ENCODE peak calls at places on chromosomes 5 and 9, in seven cellular contexts. F is aorta, Z is stomach, I is right lobe of liver, X is tibial artery, M is colonic mucosa, K is iPS DF 6.9. Y is an unnamed sample.

GRCh38 chr5:1962619-1963355 is 80.1 kb upstream of the IRX4 start:
- DNase-seq in F (no peak), Z (no peak), I (no peak), X (no peak), M (no peak), K (no peak), Y (no peak)

GRCh38 chr5:124979174-124979573 is 232.7 kb upstream of the ZNF608 start:
- DNase-seq in F (no peak), Z (no peak), I (no peak), X (no peak), M (no peak), K (no peak), Y (peak; percentile 72)

GRCh38 chr5:160629007-160629402 is 207.3 kb downstream of the PTTG1 start:
- DNase-seq in F (no peak), Z (no peak), I (no peak), X (no peak), M (peak; percentile 46), K (no peak), Y (no peak)

GRCh38 chr5:113147088-113147487 is 170.5 kb downstream of the DCP2 start:
- DNase-seq in F (no peak), Z (no peak), I (no peak), X (no peak), M (no peak), K (no peak), Y (no peak)

GRCh38 chr9:81971727-81972126 is 16.8 kb upstream of the SPATA31D1 start:
- DNase-seq in F (no peak), Z (no peak), I (no peak), X (no peak), M (no peak), K (no peak), Y (no peak)

GRCh38 chr5:59207416-59207815 is 624.5 kb downstream of the RAB3C start:
- DNase-seq in F (no peak), Z (no peak), I (no peak), X (no peak), M (no peak), K (no peak), Y (no peak)

GRCh38 chr9:112809351-112809848 is 58.8 kb downstream of the SNX30 start:
- DNase-seq in F (no peak), Z (no peak), I (no peak), X (no peak), M (no peak), K (no peak), Y (no peak)

GRCh38 chr9:121753802-121754654 is 102.6 kb downstream of the DAB2IP start:
- DNase-seq in F (no peak), Z (no peak), I (no peak), X (no peak), M (no peak), K (no peak), Y (no peak)

GRCh38 chr5:100260968-100261367 is 274.2 kb upstream of the FAM174A start:
- DNase-seq in F (no peak), Z (no peak), I (no peak), X (no peak), M (no peak), K (no peak), Y (no peak)

GRCh38 chr9:88742483-88742882 is 207.5 kb downstream of the NXNL2 start:
- DNase-seq in F (peak; percentile 63), Z (no peak), I (no peak), X (peak; percentile 71), M (no peak), K (no peak), Y (no peak)

GRCh38 chr5:141371572-141372475 is 1.8 kb downstream of the PCDHGB3 start:
- DNase-seq in F (no peak), Z (no peak), I (no peak), X (no peak), M (no peak), K (no peak), Y (no peak)

GRCh38 chr5:178177569-178177968 is 9.6 kb downstream of the GMCL2 start:
- DNase-seq in F (no peak), Z (no peak), I (no peak), X (no peak), M (no peak), K (no peak), Y (peak; percentile 63)

GRCh38 chr9:137266589-137267453 is 10.7 kb upstream of the TOR4A start:
- DNase-seq in F (no peak), Z (no peak), I (no peak), X (no peak), M (no peak), K (no peak), Y (no peak)

GRCh38 chr5:172496671-172497371 is 42.5 kb upstream of the SH3PXD2B start:
- DNase-seq in F (peak; percentile 66), Z (no peak), I (no peak), X (no peak), M (peak; percentile 19), K (no peak), Y (peak; percentile 20)

GRCh38 chr5:129858126-129858675 is 46.1 kb upstream of the CHSY3 start:
- DNase-seq in F (no peak), Z (no peak), I (no peak), X (no peak), M (no peak), K (no peak), Y (no peak)

GRCh38 chr5:159057426-159057825 is 42.3 kb downstream of the EBF1 start:
- DNase-seq in F (no peak), Z (no peak), I (no peak), X (no peak), M (no peak), K (no peak), Y (no peak)

GRCh38 chr5:159056201-159056600 is 43.5 kb downstream of the EBF1 start:
- DNase-seq in F (no peak), Z (no peak), I (no peak), X (no peak), M (no peak), K (no peak), Y (no peak)

GRCh38 chr5:159059722-159060121 is 40.0 kb downstream of the EBF1 start:
- DNase-seq in F (no peak), Z (no peak), I (no peak), X (no peak), M (no peak), K (no peak), Y (no peak)

GRCh38 chr5:159061186-159061796 is 38.4 kb downstream of the EBF1 start:
- DNase-seq in F (peak; percentile 82), Z (no peak), I (no peak), X (peak; percentile 74), M (no peak), K (no peak), Y (no peak)

GRCh38 chr5:159058928-159059636 is 40.6 kb downstream of the EBF1 start:
- DNase-seq in F (no peak), Z (no peak), I (no peak), X (no peak), M (no peak), K (no peak), Y (no peak)
- H3K4me3 ChIP-seq in F (no peak overlapping the region), Z (no peak overlapping the region), I (no peak overlapping the region), X (no peak overlapping the region), M (no peak overlapping the region), K (no peak overlapping the region), Y (no peak overlapping the region)

DNA sequence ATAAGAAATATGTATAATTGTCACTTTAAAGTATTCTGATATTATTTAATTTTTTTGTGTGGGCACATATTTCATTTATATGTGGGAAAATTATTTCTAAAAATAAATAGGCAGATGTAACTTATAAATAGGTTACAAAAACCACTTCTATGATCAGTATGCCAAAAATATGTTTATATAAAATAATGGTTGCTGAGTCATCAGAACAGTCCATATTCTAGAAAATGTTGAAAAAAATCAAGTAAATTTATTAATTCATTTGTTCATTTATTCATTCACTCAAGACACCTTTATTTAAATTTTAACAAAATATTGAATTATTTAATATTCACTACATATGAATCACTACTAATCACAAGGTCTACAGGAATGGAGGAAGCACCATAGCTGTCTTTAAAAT is 1387.3 kb upstream of the C9orf72 start:
- DNase-seq in F (no peak), Z (no peak), I (no peak), X (no peak), M (no peak), K (no peak), Y (no peak)
- H3K27ac ChIP-seq in F (no peak overlapping the region), Z (no peak overlapping the region), I (no peak overlapping the region), X (no peak overlapping the region), M (no peak overlapping the region), K (no peak overlapping the region), Y (no peak overlapping the region)

DNA sequence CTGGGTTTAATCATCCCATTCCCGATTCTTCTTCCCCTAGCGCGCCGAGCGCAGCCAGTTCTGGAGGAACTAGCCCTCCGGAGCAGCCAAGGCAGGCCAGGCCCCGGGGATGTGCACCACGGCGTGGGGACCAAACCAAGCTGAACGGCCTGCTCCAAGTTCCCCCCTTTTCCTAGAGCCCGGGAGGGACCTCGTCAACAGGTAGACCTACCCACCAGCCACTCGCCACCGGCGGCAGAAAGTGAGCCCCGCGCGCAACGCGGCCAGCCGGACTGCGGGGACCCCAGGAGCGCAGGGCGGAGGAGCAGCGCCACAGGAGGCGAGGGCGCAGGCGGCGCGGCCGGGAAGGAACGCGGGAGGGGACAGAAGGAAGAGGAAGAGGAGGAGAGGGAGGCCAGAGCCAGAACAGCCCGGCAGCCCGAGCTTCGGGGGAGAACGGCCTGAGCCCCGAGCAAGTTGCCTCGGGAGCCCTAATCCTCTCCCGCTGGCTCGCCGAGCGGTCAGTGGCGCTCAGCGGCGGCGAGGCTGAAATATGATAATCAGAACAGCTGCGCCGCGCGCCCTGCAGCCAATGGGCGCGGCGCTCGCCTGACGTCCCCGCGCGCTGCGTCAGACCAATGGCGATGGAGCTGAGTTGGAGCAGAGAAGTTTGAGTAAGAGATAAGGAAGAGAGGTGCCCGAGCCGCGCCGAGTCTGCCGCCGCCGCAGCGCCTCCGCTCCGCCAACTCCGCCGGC is at the start of gene ISL1:
- DNase-seq in F (peak; percentile 63), Z (peak; percentile 94), I (no peak), X (no peak), M (peak; percentile 84), K (no peak), Y (peak; percentile 97)
- H3K4me3 ChIP-seq in F (peak within 1 kb of the TSS; percentile 27), Z (peak within 1 kb of the TSS; percentile 71), I (peak within 1 kb of the TSS; percentile 4), X (peak within 1 kb of the TSS; percentile 53), M (peak within 1 kb of the TSS; percentile 39), K (peak within 1 kb of the TSS; percentile 38), Y (peak within 1 kb of the TSS; percentile 81)

GRCh38 chr5:73534971-73535370 is 30.5 kb downstream of the ANKRA2 start:
- DNase-seq in F (no peak), Z (no peak), I (no peak), X (no peak), M (no peak), K (no peak), Y (no peak)

GRCh38 chr5:73544429-73545402 is 20.7 kb downstream of the ANKRA2 start:
- DNase-seq in F (no peak), Z (peak; percentile 89), I (peak; percentile 63), X (no peak), M (peak; percentile 88), K (no peak), Y (no peak)

GRCh38 chr5:73541981-73542380 is 23.5 kb downstream of the ANKRA2 start:
- DNase-seq in F (no peak), Z (no peak), I (no peak), X (no peak), M (no peak), K (no peak), Y (no peak)

GRCh38 chr5:73545403-73545779 is 20.0 kb downstream of the ANKRA2 start:
- DNase-seq in F (no peak), Z (no peak), I (no peak), X (no peak), M (no peak), K (no peak), Y (no peak)

DNA sequence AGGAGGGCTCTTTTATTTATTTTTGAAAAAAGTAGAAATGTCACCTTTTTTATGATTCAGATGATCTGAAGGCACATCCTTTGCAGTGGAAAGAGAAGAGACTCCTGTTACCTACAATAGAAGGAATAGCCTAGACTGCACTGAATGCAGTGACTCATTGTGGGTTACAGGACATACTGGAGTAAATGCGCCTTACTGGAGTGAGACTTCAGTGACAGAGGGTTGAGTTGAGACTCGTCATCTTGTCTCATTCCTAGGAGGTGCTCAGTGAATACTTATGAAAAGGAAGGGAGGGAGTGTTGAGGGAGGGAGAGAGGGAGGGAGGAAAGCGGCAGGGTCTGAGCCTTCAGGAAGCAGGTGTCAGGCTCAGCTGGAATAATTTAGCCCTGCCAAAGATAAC is 25.2 kb downstream of the ANKRA2 start:
- DNase-seq in F (no peak), Z (no peak), I (no peak), X (no peak), M (no peak), K (no peak), Y (no peak)
- H3K27ac ChIP-seq in F (no peak overlapping the region), Z (no peak overlapping the region), I (no peak overlapping the region), X (no peak overlapping the region), M (no peak overlapping the region), K (no peak overlapping the region), Y (no peak overlapping the region)

Y was measured in endodermal cell.